ENCODE peak calls at places on chromosomes 6 and 20, in six cellular contexts. One of them, this sample, is unnamed. For H3K4me1, the result is how much of the 10 kb centered on the place peaks cover.

GRCh38 chr20:32527447-32528055 is 57.6 kb downstream of the NOL4L start:
- DNase-seq in H1: no peak
- DNase-seq in HCT116: no peak
- DNase-seq in K562: no peak
- DNase-seq in GM12878: no peak
- DNase-seq in HepG2: no peak
- DNase-seq in this sample: no peak

GRCh38 chr6:42404494-42404893 is 47.2 kb downstream of the TRERF1 start:
- DNase-seq in K562: peak
- DNase-seq in H1: peak
- DNase-seq in HepG2: no peak
- DNase-seq in GM12878: no peak
- DNase-seq in HCT116: peak
- DNase-seq in this sample: peak

GRCh38 chr6:129047834-129048233 is 164.9 kb downstream of the LAMA2 start:
- DNase-seq in H1: no peak
- DNase-seq in K562: no peak
- DNase-seq in HepG2: no peak
- DNase-seq in GM12878: no peak
- DNase-seq in HCT116: no peak
- DNase-seq in this sample: no peak

GRCh38 chr20:1327827-1328679 is 886 bp downstream of the SDCBP2 start:
- DNase-seq in GM12878: no peak
- DNase-seq in K562: no peak
- DNase-seq in H1: no peak
- DNase-seq in HCT116: no peak
- DNase-seq in HepG2: peak
- DNase-seq in this sample: no peak

GRCh38 chr6:76684881-76685280 is 612.4 kb upstream of the IMPG1 start:
- DNase-seq in HepG2: peak
- DNase-seq in HCT116: no peak
- DNase-seq in H1: peak
- DNase-seq in K562: no peak
- DNase-seq in GM12878: no peak
- DNase-seq in this sample: peak

GRCh38 chr6:37077459-37078296 is 72.2 kb downstream of the FGD2 start:
- DNase-seq in HCT116: no peak
- DNase-seq in H1: no peak
- DNase-seq in GM12878: no peak
- DNase-seq in HepG2: no peak
- DNase-seq in K562: no peak
- DNase-seq in this sample: no peak

GRCh38 chr20:35345189-35345588 is 53.0 kb upstream of the FAM83C start:
- DNase-seq in K562: no peak
- DNase-seq in HepG2: no peak
- DNase-seq in HCT116: no peak
- DNase-seq in GM12878: no peak
- DNase-seq in H1: no peak
- DNase-seq in this sample: no peak

GRCh38 chr6:108921547-108922331 is 73.5 kb downstream of the ARMC2 start:
- DNase-seq in K562: no peak
- DNase-seq in HepG2: no peak
- DNase-seq in H1: no peak
- DNase-seq in GM12878: no peak
- DNase-seq in HCT116: no peak
- DNase-seq in this sample: no peak

GRCh38 chr6:168648730-168649129 is 207.7 kb downstream of the SMOC2 start:
- DNase-seq in K562: no peak
- DNase-seq in HepG2: no peak
- DNase-seq in H1: no peak
- DNase-seq in GM12878: no peak
- DNase-seq in HCT116: no peak
- DNase-seq in this sample: no peak

GRCh38 chr6:136344420-136344819 is 54.8 kb upstream of the BCLAF1 start:
- DNase-seq in K562: no peak
- DNase-seq in HCT116: no peak
- DNase-seq in H1: no peak
- DNase-seq in HepG2: no peak
- DNase-seq in GM12878: no peak
- DNase-seq in this sample: no peak

GRCh38 chr6:50990750-50991446 is 172.2 kb downstream of the TFAP2B start:
- DNase-seq in H1: no peak
- DNase-seq in HepG2: peak
- DNase-seq in K562: no peak
- DNase-seq in GM12878: no peak
- DNase-seq in HCT116: no peak
- DNase-seq in this sample: no peak

GRCh38 chr20:45993197-45993951 is 15.3 kb upstream of the MMP9 start:
- DNase-seq in H1: no peak
- DNase-seq in K562: no peak
- DNase-seq in HCT116: peak
- DNase-seq in HepG2: peak
- DNase-seq in GM12878: no peak
- DNase-seq in this sample: no peak

GRCh38 chr6:16078064-16078463 is 50.8 kb upstream of the MYLIP start:
- DNase-seq in GM12878: peak
- DNase-seq in K562: no peak
- DNase-seq in HCT116: no peak
- DNase-seq in HepG2: no peak
- DNase-seq in H1: no peak
- DNase-seq in this sample: no peak

GRCh38 chr20:1623501-1624250 is 3.9 kb upstream of the SIRPB1 start:
- DNase-seq in H1: no peak
- DNase-seq in HepG2: no peak
- DNase-seq in HCT116: no peak
- DNase-seq in GM12878: no peak
- DNase-seq in K562: no peak
- DNase-seq in this sample: no peak

GRCh38 chr6:169008641-169009040 is 245.0 kb downstream of the THBS2 start:
- DNase-seq in K562: no peak
- DNase-seq in H1: no peak
- DNase-seq in HepG2: no peak
- DNase-seq in GM12878: no peak
- DNase-seq in HCT116: no peak
- DNase-seq in this sample: no peak

GRCh38 chr6:100999034-100999597 is 118.0 kb upstream of the ASCC3 start:
- DNase-seq in GM12878: no peak
- DNase-seq in H1: no peak
- DNase-seq in K562: no peak
- DNase-seq in HepG2: no peak
- DNase-seq in HCT116: no peak
- DNase-seq in this sample: no peak

GRCh38 chr6:31945507-31946369 is at the start of gene CFB:
- DNase-seq in H1: no peak
- DNase-seq in HepG2: peak
- DNase-seq in HCT116: no peak
- DNase-seq in GM12878: no peak
- DNase-seq in K562: no peak
- DNase-seq in this sample: no peak

GRCh38 chr6:32177182-32177787 is 920 bp upstream of the RNF5 start:
- DNase-seq in K562: peak
- DNase-seq in HepG2: no peak
- DNase-seq in GM12878: no peak
- DNase-seq in HCT116: no peak
- DNase-seq in H1: no peak
- DNase-seq in this sample: no peak

GRCh38 chr6:128208078-128208477 is 307.2 kb upstream of the THEMIS start:
- DNase-seq in HepG2: peak
- DNase-seq in H1: no peak
- DNase-seq in K562: no peak
- DNase-seq in HCT116: no peak
- DNase-seq in GM12878: no peak
- DNase-seq in this sample: no peak

GRCh38 chr6:99013145-99013544 is 65.4 kb upstream of the FBXL4 start:
- DNase-seq in K562: no peak
- DNase-seq in GM12878: no peak
- DNase-seq in HepG2: no peak
- DNase-seq in HCT116: no peak
- DNase-seq in H1: no peak
- DNase-seq in this sample: no peak

GRCh38 chr20:40431611-40432010 is 257.4 kb downstream of the MAFB start:
- DNase-seq in GM12878: no peak
- DNase-seq in HCT116: no peak
- DNase-seq in H1: peak
- DNase-seq in HepG2: no peak
- DNase-seq in K562: no peak
- DNase-seq in this sample: no peak

GRCh38 chr20:34069341-34070078 is 42.5 kb downstream of the EIF2S2 start:
- DNase-seq in H1: peak
- DNase-seq in HepG2: peak
- DNase-seq in GM12878: peak
- DNase-seq in HCT116: peak
- DNase-seq in K562: peak
- DNase-seq in this sample: peak

GRCh38 chr6:52994789-52995078 is 350 bp downstream of the GSTA4 start:
- DNase-seq in HCT116: no peak
- DNase-seq in GM12878: no peak
- DNase-seq in K562: peak
- DNase-seq in H1: no peak
- DNase-seq in HepG2: no peak
- DNase-seq in this sample: no peak

GRCh38 chr6:52420668-52421358 is 671 bp downstream of the EFHC1 start:
- DNase-seq in K562: no peak
- DNase-seq in GM12878: no peak
- DNase-seq in HCT116: no peak
- DNase-seq in H1: no peak
- DNase-seq in HepG2: peak
- DNase-seq in this sample: no peak

GRCh38 chr6:2209226-2209809 is 36.1 kb downstream of the GMDS start:
- DNase-seq in K562: no peak
- DNase-seq in HepG2: peak
- DNase-seq in H1: peak
- DNase-seq in HCT116: peak
- DNase-seq in GM12878: peak
- DNase-seq in this sample: peak

GRCh38 chr20:64035933-64036345 is at the start of gene C20orf204:
- DNase-seq in K562: peak
- DNase-seq in H1: no peak
- DNase-seq in HCT116: no peak
- DNase-seq in GM12878: no peak
- DNase-seq in HepG2: peak
- DNase-seq in this sample: no peak

DNA sequence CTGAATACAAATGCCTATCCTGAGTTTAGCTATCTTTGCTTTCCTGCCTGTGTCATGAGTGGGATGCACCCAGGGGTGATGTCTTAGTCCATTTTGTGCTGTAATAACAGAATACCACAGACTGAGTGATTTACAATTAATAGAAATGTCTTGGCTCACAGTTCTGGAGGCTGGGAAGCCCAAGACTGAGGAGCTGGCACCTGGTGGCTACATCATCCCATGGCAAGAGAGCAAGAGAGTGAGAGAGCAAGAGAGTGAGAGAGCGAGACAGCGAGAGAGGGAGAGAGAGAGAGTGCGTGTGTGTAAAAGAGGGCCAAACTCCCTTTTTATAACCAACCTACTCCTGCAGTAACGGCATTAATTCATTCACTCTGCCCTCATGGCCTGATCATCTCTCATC is 76.8 kb downstream of the PRDM1 start:
- DNase-seq in HCT116: no peak
- DNase-seq in GM12878: no peak
- DNase-seq in H1: no peak
- DNase-seq in K562: no peak
- DNase-seq in HepG2: no peak
- DNase-seq in this sample: no peak
- H3K4me1 ChIP-seq in HCT116: under half
- H3K4me1 ChIP-seq in GM12878: half or more
- H3K4me1 ChIP-seq in H1: under half
- H3K4me1 ChIP-seq in K562: under half
- H3K4me1 ChIP-seq in HepG2: under half
- H3K4me1 ChIP-seq in this sample: under half

GRCh38 chr20:6575912-6576391 is 191.5 kb upstream of the BMP2 start:
- DNase-seq in HCT116: no peak
- DNase-seq in GM12878: peak
- DNase-seq in HepG2: peak
- DNase-seq in H1: no peak
- DNase-seq in K562: no peak
- DNase-seq in this sample: no peak
- TF ChIP-seq ZNF274 in HCT116: no peak
- TF ChIP-seq ZNF274 in GM12878: no peak
- TF ChIP-seq ZNF274 in HepG2: no peak
- TF ChIP-seq ZNF274 in H1: no peak
- TF ChIP-seq ZNF274 in K562: no peak
- TF ChIP-seq ZNF274 in this sample: no peak

DNA sequence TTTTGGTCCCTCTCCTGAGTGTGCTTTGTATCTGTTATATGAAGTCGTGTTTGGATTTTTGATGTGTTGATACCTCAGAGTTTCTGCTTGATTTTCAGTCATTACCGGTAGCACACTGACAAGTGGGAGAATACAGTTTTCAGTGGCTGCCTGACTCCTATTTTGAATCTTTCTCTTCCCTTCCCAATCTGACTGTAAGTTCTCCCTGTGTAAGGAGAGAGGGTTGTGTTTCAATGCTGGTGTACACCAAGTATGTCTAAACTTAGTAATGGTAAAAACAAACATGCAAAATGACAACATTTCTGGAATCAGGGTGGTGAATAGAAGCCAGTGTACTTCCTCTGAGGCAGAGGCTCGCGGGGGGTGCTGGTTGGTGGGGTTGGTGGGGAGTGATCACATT is 103.4 kb downstream of the HIVEP1 start:
- DNase-seq in H1: no peak
- DNase-seq in K562: no peak
- DNase-seq in HCT116: no peak
- DNase-seq in GM12878: no peak
- DNase-seq in HepG2: no peak
- DNase-seq in this sample: no peak
- TF ChIP-seq YY1 in H1: no peak
- TF ChIP-seq YY1 in K562: no peak
- TF ChIP-seq YY1 in HCT116: no peak
- TF ChIP-seq YY1 in GM12878: no peak
- TF ChIP-seq YY1 in HepG2: no peak
- TF ChIP-seq YY1 in this sample: no peak

GRCh38 chr20:51698252-51698651 is 69.9 kb downstream of the ATP9A start:
- DNase-seq in HCT116: no peak
- DNase-seq in GM12878: no peak
- DNase-seq in K562: no peak
- DNase-seq in H1: no peak
- DNase-seq in HepG2: no peak
- DNase-seq in this sample: no peak
- H3K4me1 ChIP-seq in HCT116: under half
- H3K4me1 ChIP-seq in GM12878: under half
- H3K4me1 ChIP-seq in K562: under half
- H3K4me1 ChIP-seq in H1: under half
- H3K4me1 ChIP-seq in HepG2: half or more
- H3K4me1 ChIP-seq in this sample: under half